ENCODE peak calls at places on chromosomes 6 and 20, in ten cellular contexts. L is memory B cell; G is fibroblast of lung; V is NCI-H187; X is head of caudate nucleus; Z is hippocampal formation; E is NAMALWA; U is EL; D is activated naive CD8-positive, alpha-beta T cell treated with anti-CD3 and anti-CD28 coated beads, Interleukin-2, amount 50 U/mL, for 24 hours; M is RWPE1. F is an unnamed sample.

GRCh38 chr6:87944541-87944954 is 103.1 kb upstream of the SPACA1 start:
- DNase-seq in L (no peak), G (peak), V (no peak), X (peak), Z (no peak), E (no peak), U (peak), D (no peak), M (peak), F (peak)

GRCh38 chr6:56214304-56215101 is 32.9 kb downstream of the COL21A1 start:
- DNase-seq in L (no peak), G (no peak), V (no peak), X (no peak), Z (no peak), E (no peak), U (no peak), D (no peak), M (no peak), F (no peak)

GRCh38 chr6:156786652-156787051 is 9.5 kb downstream of the ARID1B start:
- DNase-seq in L (no peak), G (no peak), V (no peak), X (no peak), Z (no peak), E (no peak), U (no peak), D (no peak), M (no peak), F (no peak)

GRCh38 chr6:34242252-34243130 is 5.8 kb downstream of the HMGA1 start:
- DNase-seq in L (no peak), G (no peak), V (no peak), X (no peak), Z (no peak), E (no peak), U (peak), D (no peak), M (no peak), F (no peak)

GRCh38 chr6:142566628-142567396 is 265.0 kb downstream of the ADGRG6 start:
- DNase-seq in L (peak), G (peak), V (no peak), X (peak), Z (no peak), E (peak), U (peak), D (peak), M (peak), F (peak)

GRCh38 chr6:6942826-6943225 is 164.9 kb upstream of the RREB1 start:
- DNase-seq in L (no peak), G (peak), V (peak), X (peak), Z (peak), E (no peak), U (peak), D (peak), M (no peak), F (no peak)

GRCh38 chr6:66854014-66854413 is 1147.0 kb upstream of the EYS start:
- DNase-seq in L (no peak), G (no peak), V (no peak), X (no peak), Z (no peak), E (no peak), U (no peak), D (no peak), M (no peak), F (no peak)

GRCh38 chr20:39853664-39854063 is 835.4 kb downstream of the MAFB start:
- DNase-seq in L (no peak), G (peak), V (no peak), X (no peak), Z (no peak), E (no peak), U (peak), D (no peak), M (peak), F (peak)

GRCh38 chr6:42104095-42104806 is 38.2 kb downstream of the C6orf132 start:
- DNase-seq in L (peak), G (peak), V (no peak), X (peak), Z (no peak), E (peak), U (no peak), D (peak), M (no peak), F (no peak)

GRCh38 chr20:56606174-56606945 is 22.7 kb upstream of the TFAP2C start:
- DNase-seq in L (no peak), G (no peak), V (no peak), X (no peak), Z (no peak), E (no peak), U (no peak), D (no peak), M (peak), F (peak)

F was measured in mammary epithelial cell.